ENCODE peak calls at places on chromosomes 4 and X, in nine cellular contexts. One of them, this sample, is unnamed.

GRCh38 chr4:94536649-94537464 is 85.1 kb downstream of the PDLIM5 start:
- DNase-seq in GM03348: no peak
- DNase-seq in GM13977: no peak
- DNase-seq in central memory CD8-positive, alpha-beta T cell: no peak
- DNase-seq in HT1080: no peak
- DNase-seq in lower lobe of right lung: no peak
- DNase-seq in iPS-NIHi11: no peak
- DNase-seq in NCI-H2107: no peak
- DNase-seq in posterior vena cava: no peak
- DNase-seq in this sample: no peak

GRCh38 chrX:110316351-110317078 is 1.4 kb downstream of the AMMECR1 start:
- DNase-seq in posterior vena cava: no peak
- DNase-seq in lower lobe of right lung: no peak
- DNase-seq in NCI-H2107: no peak
- DNase-seq in central memory CD8-positive, alpha-beta T cell: no peak
- DNase-seq in GM03348: peak
- DNase-seq in iPS-NIHi11: no peak
- DNase-seq in GM13977: no peak
- DNase-seq in HT1080: peak
- DNase-seq in this sample: no peak

GRCh38 chr4:147057631-147057980 is 111.9 kb upstream of the TTC29 start:
- DNase-seq in posterior vena cava: no peak
- DNase-seq in NCI-H2107: no peak
- DNase-seq in iPS-NIHi11: no peak
- DNase-seq in GM13977: no peak
- DNase-seq in central memory CD8-positive, alpha-beta T cell: no peak
- DNase-seq in HT1080: peak
- DNase-seq in GM03348: no peak
- DNase-seq in lower lobe of right lung: no peak
- DNase-seq in this sample: no peak

GRCh38 chrX:21153503-21153902 is 220.7 kb upstream of the CNKSR2 start:
- DNase-seq in HT1080: peak
- DNase-seq in GM13977: no peak
- DNase-seq in posterior vena cava: no peak
- DNase-seq in iPS-NIHi11: no peak
- DNase-seq in GM03348: peak
- DNase-seq in NCI-H2107: no peak
- DNase-seq in central memory CD8-positive, alpha-beta T cell: no peak
- DNase-seq in lower lobe of right lung: no peak
- DNase-seq in this sample: no peak

GRCh38 chr4:51885371-51885770 is 42.4 kb downstream of the DCUN1D4 start:
- DNase-seq in GM13977: peak
- DNase-seq in posterior vena cava: no peak
- DNase-seq in central memory CD8-positive, alpha-beta T cell: no peak
- DNase-seq in lower lobe of right lung: no peak
- DNase-seq in HT1080: peak
- DNase-seq in iPS-NIHi11: peak
- DNase-seq in GM03348: peak
- DNase-seq in NCI-H2107: no peak
- DNase-seq in this sample: no peak

GRCh38 chr4:150722908-150723362 is 141.0 kb downstream of the MAB21L2 start:
- DNase-seq in GM13977: no peak
- DNase-seq in HT1080: peak
- DNase-seq in posterior vena cava: peak
- DNase-seq in NCI-H2107: peak
- DNase-seq in iPS-NIHi11: no peak
- DNase-seq in lower lobe of right lung: peak
- DNase-seq in GM03348: no peak
- DNase-seq in central memory CD8-positive, alpha-beta T cell: no peak
- DNase-seq in this sample: no peak

GRCh38 chr4:71456841-71457240 is 118.0 kb downstream of the SLC4A4 start:
- DNase-seq in posterior vena cava: no peak
- DNase-seq in central memory CD8-positive, alpha-beta T cell: no peak
- DNase-seq in HT1080: peak
- DNase-seq in NCI-H2107: no peak
- DNase-seq in GM03348: peak
- DNase-seq in iPS-NIHi11: no peak
- DNase-seq in GM13977: no peak
- DNase-seq in lower lobe of right lung: no peak
- DNase-seq in this sample: no peak

GRCh38 chrX:23333842-23334535 is 660 bp upstream of the PTCHD1 start:
- DNase-seq in central memory CD8-positive, alpha-beta T cell: no peak
- DNase-seq in NCI-H2107: no peak
- DNase-seq in GM03348: no peak
- DNase-seq in posterior vena cava: no peak
- DNase-seq in iPS-NIHi11: peak
- DNase-seq in lower lobe of right lung: no peak
- DNase-seq in GM13977: peak
- DNase-seq in HT1080: no peak
- DNase-seq in this sample: peak

GRCh38 chr4:122798101-122798500 is 28.5 kb upstream of the FGF2 start:
- DNase-seq in NCI-H2107: peak
- DNase-seq in central memory CD8-positive, alpha-beta T cell: no peak
- DNase-seq in HT1080: peak
- DNase-seq in posterior vena cava: no peak
- DNase-seq in iPS-NIHi11: peak
- DNase-seq in GM03348: peak
- DNase-seq in GM13977: no peak
- DNase-seq in lower lobe of right lung: no peak
- DNase-seq in this sample: no peak

GRCh38 chr4:183182873-183183725 is 84.0 kb downstream of the WWC2 start:
- DNase-seq in iPS-NIHi11: peak
- DNase-seq in NCI-H2107: peak
- DNase-seq in central memory CD8-positive, alpha-beta T cell: no peak
- DNase-seq in GM13977: no peak
- DNase-seq in posterior vena cava: no peak
- DNase-seq in HT1080: peak
- DNase-seq in lower lobe of right lung: peak
- DNase-seq in GM03348: peak
- DNase-seq in this sample: no peak

GRCh38 chrX:80808854-80809493 is 703 bp downstream of the BRWD3 start:
- DNase-seq in HT1080: no peak
- DNase-seq in GM13977: no peak
- DNase-seq in lower lobe of right lung: no peak
- DNase-seq in GM03348: peak
- DNase-seq in central memory CD8-positive, alpha-beta T cell: peak
- DNase-seq in iPS-NIHi11: no peak
- DNase-seq in posterior vena cava: no peak
- DNase-seq in NCI-H2107: no peak
- DNase-seq in this sample: no peak

GRCh38 chr4:26489101-26489669 is 1.1 kb downstream of the CCKAR start:
- DNase-seq in NCI-H2107: no peak
- DNase-seq in lower lobe of right lung: no peak
- DNase-seq in HT1080: no peak
- DNase-seq in iPS-NIHi11: no peak
- DNase-seq in central memory CD8-positive, alpha-beta T cell: no peak
- DNase-seq in posterior vena cava: no peak
- DNase-seq in GM03348: no peak
- DNase-seq in GM13977: no peak
- DNase-seq in this sample: no peak

GRCh38 chr4:115923152-115923551 is 809.7 kb upstream of the NDST4 start:
- DNase-seq in posterior vena cava: no peak
- DNase-seq in GM13977: no peak
- DNase-seq in central memory CD8-positive, alpha-beta T cell: no peak
- DNase-seq in HT1080: no peak
- DNase-seq in GM03348: no peak
- DNase-seq in iPS-NIHi11: no peak
- DNase-seq in NCI-H2107: no peak
- DNase-seq in lower lobe of right lung: no peak
- DNase-seq in this sample: no peak

GRCh38 chrX:20260885-20261284 is 5.8 kb downstream of the RPS6KA3 start:
- DNase-seq in iPS-NIHi11: no peak
- DNase-seq in GM03348: no peak
- DNase-seq in HT1080: no peak
- DNase-seq in posterior vena cava: no peak
- DNase-seq in central memory CD8-positive, alpha-beta T cell: no peak
- DNase-seq in GM13977: no peak
- DNase-seq in NCI-H2107: no peak
- DNase-seq in lower lobe of right lung: no peak
- DNase-seq in this sample: no peak

GRCh38 chrX:125998432-125998831 is 167.7 kb downstream of the DCAF12L2 start:
- DNase-seq in lower lobe of right lung: no peak
- DNase-seq in posterior vena cava: no peak
- DNase-seq in NCI-H2107: no peak
- DNase-seq in central memory CD8-positive, alpha-beta T cell: no peak
- DNase-seq in GM03348: no peak
- DNase-seq in HT1080: peak
- DNase-seq in GM13977: no peak
- DNase-seq in iPS-NIHi11: peak
- DNase-seq in this sample: no peak

GRCh38 chr4:1345905-1346780 is 865 bp upstream of the UVSSA start:
- DNase-seq in lower lobe of right lung: peak
- DNase-seq in posterior vena cava: no peak
- DNase-seq in iPS-NIHi11: peak
- DNase-seq in NCI-H2107: no peak
- DNase-seq in central memory CD8-positive, alpha-beta T cell: peak
- DNase-seq in HT1080: peak
- DNase-seq in GM13977: peak
- DNase-seq in GM03348: peak
- DNase-seq in this sample: peak

GRCh38 chrX:41634284-41634683 is 54.5 kb upstream of the GPR34 start:
- DNase-seq in iPS-NIHi11: no peak
- DNase-seq in NCI-H2107: no peak
- DNase-seq in posterior vena cava: no peak
- DNase-seq in HT1080: peak
- DNase-seq in GM03348: no peak
- DNase-seq in GM13977: no peak
- DNase-seq in central memory CD8-positive, alpha-beta T cell: no peak
- DNase-seq in lower lobe of right lung: no peak
- DNase-seq in this sample: no peak

GRCh38 chr4:185249105-185249504 is 39.7 kb downstream of the SNX25 start:
- DNase-seq in NCI-H2107: no peak
- DNase-seq in GM03348: no peak
- DNase-seq in HT1080: no peak
- DNase-seq in posterior vena cava: no peak
- DNase-seq in iPS-NIHi11: no peak
- DNase-seq in GM13977: no peak
- DNase-seq in lower lobe of right lung: no peak
- DNase-seq in central memory CD8-positive, alpha-beta T cell: no peak
- DNase-seq in this sample: no peak

GRCh38 chr4:107823870-107824366 is 814 bp upstream of the SGMS2 start:
- DNase-seq in NCI-H2107: no peak
- DNase-seq in GM13977: no peak
- DNase-seq in central memory CD8-positive, alpha-beta T cell: no peak
- DNase-seq in posterior vena cava: no peak
- DNase-seq in iPS-NIHi11: peak
- DNase-seq in HT1080: no peak
- DNase-seq in GM03348: no peak
- DNase-seq in lower lobe of right lung: no peak
- DNase-seq in this sample: no peak

GRCh38 chr4:20311863-20312262 is 60.2 kb downstream of the SLIT2 start:
- DNase-seq in HT1080: no peak
- DNase-seq in lower lobe of right lung: no peak
- DNase-seq in iPS-NIHi11: no peak
- DNase-seq in NCI-H2107: no peak
- DNase-seq in GM03348: peak
- DNase-seq in central memory CD8-positive, alpha-beta T cell: no peak
- DNase-seq in GM13977: no peak
- DNase-seq in posterior vena cava: no peak
- DNase-seq in this sample: no peak

GRCh38 chr4:149841686-149842085 is 26.0 kb upstream of the IQCM start:
- DNase-seq in lower lobe of right lung: no peak
- DNase-seq in GM13977: no peak
- DNase-seq in GM03348: no peak
- DNase-seq in iPS-NIHi11: no peak
- DNase-seq in HT1080: no peak
- DNase-seq in posterior vena cava: no peak
- DNase-seq in central memory CD8-positive, alpha-beta T cell: no peak
- DNase-seq in NCI-H2107: no peak
- DNase-seq in this sample: no peak